ENCODE peak calls at places on chromosomes 11 and 22, in eight cellular contexts. Y, U, O, T, S, P, Q and K are unnamed samples.

GRCh38 chr11:44698228-44698923 is 28.4 kb upstream of the TSPAN18 start:
- DNase-seq in Y (no peak), U (no peak), O (no peak), T (no peak), S (no peak), P (no peak), Q (no peak), K (no peak)

GRCh38 chr11:76702378-76703128 is 32.0 kb upstream of the LRRC32 start:
- DNase-seq in Y (no peak), U (no peak), O (no peak), T (no peak), S (no peak), P (no peak), Q (no peak), K (no peak)

GRCh38 chr11:67384851-67385366 is 6.9 kb upstream of the RAD9A start:
- DNase-seq in Y (no peak), U (no peak), O (no peak), T (no peak), S (no peak), P (no peak), Q (no peak), K (no peak)

GRCh38 chr22:42933783-42934144 is 76.7 kb upstream of the ARFGAP3 start:
- DNase-seq in Y (no peak), U (no peak), O (no peak), T (no peak), S (no peak), P (no peak), Q (no peak), K (no peak)

GRCh38 chr11:104104201-104104600 is 59.7 kb downstream of the PDGFD start:
- DNase-seq in Y (no peak), U (no peak), O (no peak), T (no peak), S (no peak), P (no peak), Q (no peak), K (no peak)

GRCh38 chr11:106021181-106021966 is 666 bp downstream of the MSANTD4 start:
- DNase-seq in Y (no peak), U (no peak), O (no peak), T (no peak), S (no peak), P (no peak), Q (no peak), K (no peak)

GRCh38 chr11:9037046-9037780 is 33.4 kb upstream of the NRIP3 start:
- DNase-seq in Y (no peak), U (peak), O (no peak), T (no peak), S (no peak), P (no peak), Q (no peak), K (no peak)

GRCh38 chr11:17923213-17923612 is 89.6 kb downstream of the SERGEF start:
- DNase-seq in Y (no peak), U (no peak), O (no peak), T (no peak), S (no peak), P (no peak), Q (no peak), K (no peak)

GRCh38 chr11:117572671-117573070 is 224.3 kb downstream of the DSCAML1 start:
- DNase-seq in Y (no peak), U (no peak), O (no peak), T (no peak), S (no peak), P (no peak), Q (no peak), K (no peak)

GRCh38 chr11:80144932-80145612 is 704.2 kb upstream of the TENM4 start:
- DNase-seq in Y (no peak), U (no peak), O (no peak), T (no peak), S (no peak), P (no peak), Q (no peak), K (no peak)

GRCh38 chr11:792873-793272 is 3.0 kb upstream of the CEND1 start:
- DNase-seq in Y (no peak), U (no peak), O (no peak), T (no peak), S (no peak), P (no peak), Q (no peak), K (no peak)

GRCh38 chr11:122646549-122647340 is 8.8 kb upstream of the UBASH3B start:
- DNase-seq in Y (no peak), U (no peak), O (no peak), T (no peak), S (no peak), P (no peak), Q (no peak), K (no peak)

GRCh38 chr11:113162590-113162961 is 151.8 kb upstream of the TTC12 start:
- DNase-seq in Y (no peak), U (no peak), O (no peak), T (no peak), S (no peak), P (no peak), Q (peak), K (no peak)

GRCh38 chr11:64297722-64298358 is 2.3 kb upstream of the CATSPERZ start:
- DNase-seq in Y (peak), U (no peak), O (no peak), T (no peak), S (no peak), P (no peak), Q (no peak), K (no peak)

GRCh38 chr11:4044971-4045646 is 49.5 kb upstream of the RRM1 start:
- DNase-seq in Y (no peak), U (no peak), O (no peak), T (no peak), S (no peak), P (peak), Q (no peak), K (no peak)

GRCh38 chr11:78397398-78397797 is 20.2 kb downstream of the GAB2 start:
- DNase-seq in Y (no peak), U (no peak), O (no peak), T (no peak), S (no peak), P (no peak), Q (no peak), K (no peak)

GRCh38 chr11:123181075-123181474 is 14.0 kb downstream of the CLMP start:
- DNase-seq in Y (no peak), U (no peak), O (no peak), T (no peak), S (no peak), P (no peak), Q (no peak), K (no peak)

GRCh38 chr22:22408731-22409696 is 99.5 kb downstream of the ZNF280B start:
- DNase-seq in Y (no peak), U (no peak), O (no peak), T (peak), S (no peak), P (no peak), Q (no peak), K (peak)

GRCh38 chr22:35443790-35444684 is 44.1 kb downstream of the MCM5 start:
- DNase-seq in Y (no peak), U (no peak), O (no peak), T (no peak), S (no peak), P (no peak), Q (no peak), K (no peak)

GRCh38 chr11:35143509-35144102 is 4.6 kb downstream of the CD44 start:
- DNase-seq in Y (no peak), U (no peak), O (no peak), T (no peak), S (no peak), P (no peak), Q (no peak), K (no peak)

GRCh38 chr11:8928981-8929615 is 3.6 kb downstream of the C11orf16 start:
- DNase-seq in Y (no peak), U (no peak), O (no peak), T (no peak), S (no peak), P (no peak), Q (no peak), K (no peak)

GRCh38 chr11:81237139-81237538 is 1496.5 kb downstream of the FAM181B start:
- DNase-seq in Y (no peak), U (no peak), O (no peak), T (no peak), S (no peak), P (no peak), Q (no peak), K (no peak)

GRCh38 chr22:37187552-37187890 is 526 bp downstream of the C1QTNF6 start:
- DNase-seq in Y (no peak), U (no peak), O (peak), T (no peak), S (no peak), P (no peak), Q (no peak), K (no peak)

GRCh38 chr22:48410536-48410935 is 1417.1 kb downstream of the BRD1 start:
- DNase-seq in Y (no peak), U (no peak), O (no peak), T (no peak), S (no peak), P (no peak), Q (no peak), K (no peak)

GRCh38 chr11:6263664-6264063 is 4.0 kb downstream of the CCKBR start:
- DNase-seq in Y (no peak), U (no peak), O (no peak), T (no peak), S (no peak), P (no peak), Q (no peak), K (no peak)

GRCh38 chr11:45945392-45945999 is 23.0 kb downstream of the LARGE2 start:
- DNase-seq in Y (no peak), U (no peak), O (no peak), T (no peak), S (no peak), P (no peak), Q (no peak), K (no peak)

GRCh38 chr11:3146612-3147256 is 18.4 kb downstream of the OSBPL5 start:
- DNase-seq in Y (no peak), U (no peak), O (no peak), T (no peak), S (no peak), P (no peak), Q (no peak), K (no peak)

GRCh38 chr11:90639687-90640086 is 416.8 kb upstream of the CHORDC1 start:
- DNase-seq in Y (no peak), U (no peak), O (no peak), T (no peak), S (no peak), P (no peak), Q (no peak), K (no peak)

GRCh38 chr11:118232659-118233058 is 7.8 kb upstream of the JAML start:
- DNase-seq in Y (no peak), U (no peak), O (no peak), T (no peak), S (peak), P (no peak), Q (no peak), K (no peak)

GRCh38 chr11:10490398-10491232 is 35.6 kb downstream of the AMPD3 start:
- DNase-seq in Y (peak), U (peak), O (peak), T (no peak), S (no peak), P (peak), Q (peak), K (no peak)

GRCh38 chr11:59417023-59417422 is 9.2 kb downstream of the OR5A2 start:
- DNase-seq in Y (no peak), U (no peak), O (no peak), T (no peak), S (no peak), P (no peak), Q (no peak), K (no peak)

GRCh38 chr11:63564056-63564784 is 1.0 kb upstream of the PLAAT2 start:
- DNase-seq in Y (no peak), U (no peak), O (no peak), T (no peak), S (no peak), P (no peak), Q (no peak), K (peak)

GRCh38 chr11:62535802-62536201 is 10.8 kb downstream of the AHNAK start:
- DNase-seq in Y (no peak), U (no peak), O (no peak), T (no peak), S (no peak), P (no peak), Q (no peak), K (no peak)

GRCh38 chr11:72263363-72263762 is 19.4 kb upstream of the PHOX2A start:
- DNase-seq in Y (no peak), U (no peak), O (no peak), T (no peak), S (no peak), P (no peak), Q (no peak), K (no peak)

GRCh38 chr11:75078233-75078632 is 18.4 kb downstream of the OR2AT4 start:
- DNase-seq in Y (no peak), U (no peak), O (no peak), T (no peak), S (no peak), P (no peak), Q (no peak), K (no peak)